ENCODE peak calls at places on chromosomes 16 and 17, in four cellular contexts. W is GM12878; P is stimulated activated naive CD8-positive, alpha-beta T cell treated with anti-CD3 and anti-CD28 coated beads, Interleukin-15, amount 100 ng/mL, for 72 hours; G is fibroblast of the conjunctiva. E is an unnamed sample.

GRCh38 chr16:9003322-9003721 is 39.6 kb upstream of the USP7 start:
- DNase-seq in P (no peak), G (no peak), W (no peak), E (peak; percentile 96)

GRCh38 chr16:2609827-2610470 is 72.1 kb downstream of the PDPK1 start:
- DNase-seq in G (no peak), W (no peak), P (no peak), E (no peak)

GRCh38 chr16:19777061-19777460 is 59.0 kb downstream of the IQCK start:
- DNase-seq in G (no peak), W (no peak), P (no peak), E (no peak)

GRCh38 chr16:1997591-1998359 is 8.0 kb downstream of the SYNGR3 start:
- DNase-seq in G (no peak), P (no peak), W (no peak), E (no peak)

GRCh38 chr16:89409161-89409711 is 81.1 kb downstream of the ANKRD11 start:
- DNase-seq in W (no peak), G (no peak), P (peak; percentile 34), E (no peak)

GRCh38 chr17:47993031-47993546 is 22.2 kb downstream of the CDK5RAP3 start:
- DNase-seq in P (no peak), G (no peak), W (no peak), E (no peak)

GRCh38 chr17:29617125-29617480 is 5.6 kb downstream of the CORO6 start:
- DNase-seq in G (peak; percentile 47), P (peak; percentile 91), W (no peak), E (peak; percentile 92)

GRCh38 chr16:14111713-14112538 is 40.8 kb downstream of the MRTFB start:
- DNase-seq in G (no peak), P (no peak), W (no peak), E (no peak)

GRCh38 chr17:63491413-63491812 is 14.6 kb downstream of the ACE start:
- DNase-seq in G (no peak), W (no peak), P (no peak), E (no peak)

GRCh38 chr17:64386412-64387144 is 4.1 kb downstream of the PECAM1 start:
- DNase-seq in W (no peak), P (no peak), G (no peak), E (no peak)

GRCh38 chr17:56779306-56779705 is 54.4 kb downstream of the C17orf67 start:
- DNase-seq in G (no peak), W (no peak), P (no peak), E (no peak)

GRCh38 chr17:63911657-63912100 is 621 bp upstream of the CSHL1 start:
- DNase-seq in P (peak; percentile 71), W (no peak), G (no peak), E (peak; percentile 39)

GRCh38 chr17:60224064-60224463 is 74.3 kb downstream of the CA4 start:
- DNase-seq in G (no peak), P (no peak), W (no peak), E (no peak)

GRCh38 chr16:13435415-13435814 is 484.5 kb upstream of the ERCC4 start:
- DNase-seq in G (no peak), W (no peak), P (no peak), E (no peak)

GRCh38 chr16:87704754-87705353 is 60.9 kb downstream of the KLHDC4 start:
- DNase-seq in W (no peak), G (no peak), P (no peak), E (no peak)

GRCh38 chr16:2675021-2675420 is 7.3 kb upstream of the KCTD5 start:
- DNase-seq in P (no peak), W (no peak), G (no peak), E (no peak)

GRCh38 chr16:85306071-85306792 is 194.0 kb upstream of the CIBAR2 start:
- DNase-seq in W (peak; percentile 30), G (no peak), P (peak; percentile 76), E (peak; percentile 95)

GRCh38 chr17:80005360-80006338 is 30.0 kb downstream of the TBC1D16 start:
- DNase-seq in P (peak; percentile 71), G (no peak), W (no peak), E (peak; percentile 59)

GRCh38 chr17:39400547-39401411 is 647 bp downstream of the FBXL20 start:
- DNase-seq in G (no peak), P (no peak), W (no peak), E (no peak)

GRCh38 chr17:48970224-48970623 is 1.8 kb upstream of the GIP start:
- DNase-seq in G (peak; percentile 12), W (no peak), P (no peak), E (no peak)